ENCODE peak calls at places on chromosomes 6 and 20, in eight cellular contexts. W is HuH-7; I is stomach; B is CD8-positive, alpha-beta memory T cell; E is AG20443; U is HS-5; V is RPMI8226; P is left ventricle myocardium inferior. T is an unnamed sample.
A peak's percentile ranks its signal among the peaks of the same experiment; 100 is the strongest.

GRCh38 chr6:146200136-146200708 is 171.4 kb downstream of the GRM1 start:
- DNase-seq in W (no peak), I (no peak), B (no peak), E (no peak), U (no peak), V (no peak), P (no peak), T (no peak)

GRCh38 chr6:5215181-5215580 is 45.6 kb downstream of the LYRM4 start:
- DNase-seq in W (no peak), I (no peak), B (no peak), E (no peak), U (no peak), V (no peak), P (no peak), T (no peak)

GRCh38 chr6:26743157-26743821 is 83.7 kb upstream of the ZNF322 start:
- DNase-seq in W (peak; percentile 15), I (no peak), B (no peak), E (peak; percentile 49), U (peak; percentile 58), V (no peak), P (no peak), T (no peak)

GRCh38 chr6:81148726-81149125 is 603.8 kb downstream of the TENT5A start:
- DNase-seq in W (no peak), I (no peak), B (no peak), E (no peak), U (no peak), V (no peak), P (no peak), T (no peak)

GRCh38 chr6:474454-475185 is 83.1 kb downstream of the IRF4 start:
- DNase-seq in W (no peak), I (peak; percentile 52), B (peak; percentile 38), E (no peak), U (no peak), V (peak; percentile 79), P (no peak), T (no peak)

GRCh38 chr6:106154326-106154725 is 68.2 kb downstream of the PRDM1 start:
- DNase-seq in W (no peak), I (no peak), B (no peak), E (no peak), U (no peak), V (no peak), P (no peak), T (no peak)

GRCh38 chr6:150100745-150101144 is 31.8 kb upstream of the ULBP3 start:
- DNase-seq in W (no peak), I (no peak), B (no peak), E (no peak), U (no peak), V (no peak), P (no peak), T (no peak)

GRCh38 chr6:150169609-150170008 is 26.8 kb downstream of the PPP1R14C start:
- DNase-seq in W (no peak), I (no peak), B (no peak), E (peak; percentile 83), U (peak; percentile 70), V (no peak), P (no peak), T (no peak)

GRCh38 chr6:149964243-149965190 is 774 bp downstream of the ULBP1 start:
- DNase-seq in W (no peak), I (no peak), B (no peak), E (peak; percentile 45), U (no peak), V (no peak), P (no peak), T (peak; percentile 57)

GRCh38 chr6:139530551-139530950 is 156.1 kb upstream of the CITED2 start:
- DNase-seq in W (no peak), I (no peak), B (no peak), E (no peak), U (no peak), V (no peak), P (no peak), T (no peak)

GRCh38 chr6:160055813-160056212 is 65.8 kb upstream of the SLC22A1 start:
- DNase-seq in W (no peak), I (no peak), B (no peak), E (no peak), U (no peak), V (no peak), P (no peak), T (no peak)

GRCh38 chr20:24825591-24825990 is 123.5 kb upstream of the CST7 start:
- DNase-seq in W (no peak), I (peak; percentile 5), B (no peak), E (no peak), U (no peak), V (no peak), P (no peak), T (no peak)

GRCh38 chr6:167238169-167238693 is 52.9 kb upstream of the UNC93A start:
- DNase-seq in W (peak; percentile 58), I (no peak), B (no peak), E (no peak), U (no peak), V (peak; percentile 44), P (no peak), T (no peak)

GRCh38 chr6:170050591-170051041 is 240.3 kb downstream of the DLL1 start:
- DNase-seq in W (no peak), I (peak; percentile 17), B (no peak), E (no peak), U (no peak), V (no peak), P (no peak), T (peak; percentile 57)

GRCh38 chr6:48641544-48641943 is 530.5 kb upstream of the PTCHD4 start:
- DNase-seq in W (no peak), I (no peak), B (no peak), E (no peak), U (no peak), V (no peak), P (no peak), T (no peak)

GRCh38 chr6:12369781-12370262 is 79.7 kb downstream of the EDN1 start:
- DNase-seq in W (no peak), I (no peak), B (no peak), E (no peak), U (no peak), V (no peak), P (no peak), T (no peak)

GRCh38 chr20:7155794-7156193 is 388.3 kb downstream of the BMP2 start:
- DNase-seq in W (no peak), I (no peak), B (no peak), E (no peak), U (no peak), V (no peak), P (no peak), T (no peak)

GRCh38 chr6:12233693-12234551 is 56.2 kb upstream of the EDN1 start:
- DNase-seq in W (no peak), I (peak; percentile 39), B (no peak), E (peak; percentile 70), U (peak; percentile 89), V (peak; percentile 83), P (no peak), T (no peak)

GRCh38 chr6:45420083-45420908 is 42.6 kb upstream of the SUPT3H start:
- DNase-seq in W (no peak), I (no peak), B (peak; percentile 44), E (no peak), U (no peak), V (peak; percentile 25), P (peak; percentile 13), T (no peak)